ENCODE peak calls at places on chromosome 11, in seven cellular contexts. One of them, this sample, is unnamed.

GRCh38 chr11:133619397-133619796 is 87.1 kb upstream of the OPCML start:
- DNase-seq in GM10248: no peak
- DNase-seq in AG10803: no peak
- DNase-seq in astrocyte of the spinal cord: no peak
- DNase-seq in adrenal gland: no peak
- DNase-seq in PC-9: no peak
- DNase-seq in lower leg skin: no peak
- DNase-seq in this sample: no peak

GRCh38 chr11:43289368-43289767 is 22.4 kb upstream of the API5 start:
- DNase-seq in GM10248: no peak
- DNase-seq in AG10803: no peak
- DNase-seq in astrocyte of the spinal cord: no peak
- DNase-seq in adrenal gland: no peak
- DNase-seq in PC-9: no peak
- DNase-seq in lower leg skin: no peak
- DNase-seq in this sample: peak

GRCh38 chr11:106278391-106278790 is 200.9 kb downstream of the AASDHPPT start:
- DNase-seq in GM10248: no peak
- DNase-seq in AG10803: peak
- DNase-seq in astrocyte of the spinal cord: no peak
- DNase-seq in adrenal gland: no peak
- DNase-seq in PC-9: no peak
- DNase-seq in lower leg skin: no peak
- DNase-seq in this sample: no peak

GRCh38 chr11:93494341-93494740 is 48.9 kb downstream of the SMCO4 start:
- DNase-seq in GM10248: no peak
- DNase-seq in AG10803: peak
- DNase-seq in astrocyte of the spinal cord: peak
- DNase-seq in adrenal gland: no peak
- DNase-seq in PC-9: no peak
- DNase-seq in lower leg skin: no peak
- DNase-seq in this sample: no peak

GRCh38 chr11:86230921-86231320 is 13.6 kb upstream of the EED start:
- DNase-seq in GM10248: no peak
- DNase-seq in AG10803: no peak
- DNase-seq in astrocyte of the spinal cord: no peak
- DNase-seq in adrenal gland: no peak
- DNase-seq in PC-9: no peak
- DNase-seq in lower leg skin: no peak
- DNase-seq in this sample: no peak

GRCh38 chr11:44916797-44917196 is 33.9 kb downstream of the TP53I11 start:
- DNase-seq in GM10248: no peak
- DNase-seq in AG10803: no peak
- DNase-seq in astrocyte of the spinal cord: no peak
- DNase-seq in adrenal gland: peak
- DNase-seq in PC-9: no peak
- DNase-seq in lower leg skin: no peak
- DNase-seq in this sample: peak

GRCh38 chr11:112165049-112165448 is 1.2 kb upstream of the IL18 start:
- DNase-seq in GM10248: no peak
- DNase-seq in AG10803: no peak
- DNase-seq in astrocyte of the spinal cord: no peak
- DNase-seq in adrenal gland: no peak
- DNase-seq in PC-9: no peak
- DNase-seq in lower leg skin: no peak
- DNase-seq in this sample: no peak

GRCh38 chr11:126104420-126104819 is 41.8 kb upstream of the CDON start:
- DNase-seq in GM10248: no peak
- DNase-seq in AG10803: no peak
- DNase-seq in astrocyte of the spinal cord: no peak
- DNase-seq in adrenal gland: no peak
- DNase-seq in PC-9: peak
- DNase-seq in lower leg skin: no peak
- DNase-seq in this sample: no peak

GRCh38 chr11:120834686-120835225 is 189.1 kb upstream of the TBCEL start:
- DNase-seq in GM10248: no peak
- DNase-seq in AG10803: no peak
- DNase-seq in astrocyte of the spinal cord: no peak
- DNase-seq in adrenal gland: no peak
- DNase-seq in PC-9: no peak
- DNase-seq in lower leg skin: no peak
- DNase-seq in this sample: no peak

GRCh38 chr11:119115484-119116234 is 5.7 kb upstream of the HINFP start:
- DNase-seq in GM10248: no peak
- DNase-seq in AG10803: no peak
- DNase-seq in astrocyte of the spinal cord: no peak
- DNase-seq in adrenal gland: peak
- DNase-seq in PC-9: no peak
- DNase-seq in lower leg skin: peak
- DNase-seq in this sample: no peak

GRCh38 chr11:29260939-29261705 is 755.7 kb downstream of the KCNA4 start:
- DNase-seq in GM10248: no peak
- DNase-seq in AG10803: peak
- DNase-seq in astrocyte of the spinal cord: peak
- DNase-seq in adrenal gland: no peak
- DNase-seq in PC-9: peak
- DNase-seq in lower leg skin: no peak
- DNase-seq in this sample: no peak

GRCh38 chr11:44445500-44446340 is 119.7 kb upstream of the CD82 start:
- DNase-seq in GM10248: no peak
- DNase-seq in AG10803: no peak
- DNase-seq in astrocyte of the spinal cord: no peak
- DNase-seq in adrenal gland: no peak
- DNase-seq in PC-9: peak
- DNase-seq in lower leg skin: no peak
- DNase-seq in this sample: no peak

GRCh38 chr11:83000381-83000780 is 71.3 kb downstream of the RAB30 start:
- DNase-seq in GM10248: no peak
- DNase-seq in AG10803: no peak
- DNase-seq in astrocyte of the spinal cord: no peak
- DNase-seq in adrenal gland: no peak
- DNase-seq in PC-9: no peak
- DNase-seq in lower leg skin: no peak
- DNase-seq in this sample: no peak

GRCh38 chr11:9951714-9952275 is 287.9 kb downstream of the SWAP70 start:
- DNase-seq in GM10248: no peak
- DNase-seq in AG10803: peak
- DNase-seq in astrocyte of the spinal cord: no peak
- DNase-seq in adrenal gland: no peak
- DNase-seq in PC-9: no peak
- DNase-seq in lower leg skin: no peak
- DNase-seq in this sample: no peak

GRCh38 chr11:23903044-23903704 is 593.7 kb upstream of the LUZP2 start:
- DNase-seq in GM10248: no peak
- DNase-seq in AG10803: peak
- DNase-seq in astrocyte of the spinal cord: peak
- DNase-seq in adrenal gland: no peak
- DNase-seq in PC-9: peak
- DNase-seq in lower leg skin: no peak
- DNase-seq in this sample: no peak

GRCh38 chr11:111414267-111414931 is 35.3 kb upstream of the POU2AF1 start:
- DNase-seq in GM10248: peak
- DNase-seq in AG10803: no peak
- DNase-seq in astrocyte of the spinal cord: no peak
- DNase-seq in adrenal gland: no peak
- DNase-seq in PC-9: no peak
- DNase-seq in lower leg skin: no peak
- DNase-seq in this sample: peak

GRCh38 chr11:88307749-88308425 is 29.6 kb downstream of the CTSC start:
- DNase-seq in GM10248: peak
- DNase-seq in AG10803: no peak
- DNase-seq in astrocyte of the spinal cord: no peak
- DNase-seq in adrenal gland: no peak
- DNase-seq in PC-9: no peak
- DNase-seq in lower leg skin: no peak
- DNase-seq in this sample: peak

GRCh38 chr11:88304352-88304751 is 33.2 kb downstream of the CTSC start:
- DNase-seq in GM10248: no peak
- DNase-seq in AG10803: no peak
- DNase-seq in astrocyte of the spinal cord: no peak
- DNase-seq in adrenal gland: no peak
- DNase-seq in PC-9: no peak
- DNase-seq in lower leg skin: no peak
- DNase-seq in this sample: no peak

GRCh38 chr11:88306785-88307184 is 30.8 kb downstream of the CTSC start:
- DNase-seq in GM10248: no peak
- DNase-seq in AG10803: no peak
- DNase-seq in astrocyte of the spinal cord: no peak
- DNase-seq in adrenal gland: no peak
- DNase-seq in PC-9: no peak
- DNase-seq in lower leg skin: no peak
- DNase-seq in this sample: no peak

GRCh38 chr11:88303037-88303436 is 34.5 kb downstream of the CTSC start:
- DNase-seq in GM10248: no peak
- DNase-seq in AG10803: no peak
- DNase-seq in astrocyte of the spinal cord: no peak
- DNase-seq in adrenal gland: no peak
- DNase-seq in PC-9: no peak
- DNase-seq in lower leg skin: no peak
- DNase-seq in this sample: peak

GRCh38 chr11:88305430-88305829 is 32.1 kb downstream of the CTSC start:
- DNase-seq in GM10248: no peak
- DNase-seq in AG10803: no peak
- DNase-seq in astrocyte of the spinal cord: no peak
- DNase-seq in adrenal gland: no peak
- DNase-seq in PC-9: no peak
- DNase-seq in lower leg skin: no peak
- DNase-seq in this sample: no peak
- TF ChIP-seq CTCF in GM10248: no peak
- TF ChIP-seq CTCF in AG10803: no peak
- TF ChIP-seq CTCF in astrocyte of the spinal cord: no peak
- TF ChIP-seq CTCF in adrenal gland: no peak
- TF ChIP-seq CTCF in PC-9: no peak
- TF ChIP-seq CTCF in lower leg skin: no peak
- TF ChIP-seq CTCF in this sample: no peak

GRCh38 chr11:102306048-102306575 is 11.2 kb upstream of the BIRC3 start:
- DNase-seq in GM10248: no peak
- DNase-seq in AG10803: no peak
- DNase-seq in astrocyte of the spinal cord: no peak
- DNase-seq in adrenal gland: no peak
- DNase-seq in PC-9: peak
- DNase-seq in lower leg skin: peak
- DNase-seq in this sample: no peak
- TF ChIP-seq CTCF in GM10248: no peak
- TF ChIP-seq CTCF in AG10803: no peak
- TF ChIP-seq CTCF in astrocyte of the spinal cord: no peak
- TF ChIP-seq CTCF in adrenal gland: no peak
- TF ChIP-seq CTCF in PC-9: peak
- TF ChIP-seq CTCF in lower leg skin: no peak
- TF ChIP-seq CTCF in this sample: no peak

DNA sequence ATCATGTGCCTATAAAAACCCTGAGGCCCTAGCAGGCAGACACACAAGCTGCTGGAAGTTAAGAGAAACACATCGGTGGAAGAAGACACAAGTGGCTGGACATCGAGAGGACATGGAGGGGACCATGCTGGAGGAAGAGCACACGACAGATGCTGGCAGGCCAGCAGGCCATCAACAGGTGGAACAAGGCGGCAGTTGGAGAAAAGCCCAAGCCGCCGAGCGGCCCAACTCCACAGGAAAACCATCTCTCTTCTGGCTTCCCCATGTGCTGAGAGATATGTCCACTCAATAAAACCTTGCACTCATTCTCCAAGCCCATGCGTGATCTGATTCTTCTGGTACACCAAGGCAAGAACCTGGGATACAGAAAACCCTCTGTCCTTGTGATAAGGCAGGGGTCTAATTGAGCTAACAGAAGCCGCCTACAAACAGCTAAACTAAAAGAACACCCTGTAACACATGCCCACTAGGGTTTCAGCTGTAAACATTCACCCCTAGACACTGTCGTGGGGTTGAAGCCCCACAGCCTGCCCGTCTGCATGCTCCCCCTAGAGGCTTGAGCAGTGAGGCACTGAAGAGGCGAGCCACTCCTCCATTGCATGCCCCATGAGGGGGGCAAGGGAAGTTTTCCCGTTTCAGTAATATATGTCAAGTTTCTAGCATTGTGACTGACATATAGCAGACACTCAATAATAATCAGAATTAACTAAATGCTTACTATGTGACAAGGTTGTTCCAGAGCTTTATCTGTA is 39.0 kb upstream of the MMP20 start:
- DNase-seq in GM10248: no peak
- DNase-seq in AG10803: no peak
- DNase-seq in astrocyte of the spinal cord: no peak
- DNase-seq in adrenal gland: no peak
- DNase-seq in PC-9: no peak
- DNase-seq in lower leg skin: no peak
- DNase-seq in this sample: peak
- TF ChIP-seq CTCF in GM10248: peak
- TF ChIP-seq CTCF in AG10803: peak
- TF ChIP-seq CTCF in astrocyte of the spinal cord: peak
- TF ChIP-seq CTCF in adrenal gland: no peak
- TF ChIP-seq CTCF in PC-9: peak
- TF ChIP-seq CTCF in lower leg skin: no peak
- TF ChIP-seq CTCF in this sample: peak

GRCh38 chr11:117822522-117823033 is 2.0 kb downstream of the FXYD2 start:
- DNase-seq in GM10248: no peak
- DNase-seq in AG10803: no peak
- DNase-seq in astrocyte of the spinal cord: no peak
- DNase-seq in adrenal gland: peak
- DNase-seq in PC-9: no peak
- DNase-seq in lower leg skin: no peak
- DNase-seq in this sample: no peak

GRCh38 chr11:117824571-117825537 is at the start of gene FXYD2:
- DNase-seq in GM10248: no peak
- DNase-seq in AG10803: no peak
- DNase-seq in astrocyte of the spinal cord: no peak
- DNase-seq in adrenal gland: peak
- DNase-seq in PC-9: no peak
- DNase-seq in lower leg skin: no peak
- DNase-seq in this sample: no peak

GRCh38 chr11:117823941-117824420 is 563 bp downstream of the FXYD2 start:
- DNase-seq in GM10248: no peak
- DNase-seq in AG10803: no peak
- DNase-seq in astrocyte of the spinal cord: peak
- DNase-seq in adrenal gland: peak
- DNase-seq in PC-9: no peak
- DNase-seq in lower leg skin: no peak
- DNase-seq in this sample: no peak

GRCh38 chr11:117822031-117822521 is 2.5 kb downstream of the FXYD2 start:
- DNase-seq in GM10248: peak
- DNase-seq in AG10803: no peak
- DNase-seq in astrocyte of the spinal cord: no peak
- DNase-seq in adrenal gland: peak
- DNase-seq in PC-9: peak
- DNase-seq in lower leg skin: no peak
- DNase-seq in this sample: peak

DNA sequence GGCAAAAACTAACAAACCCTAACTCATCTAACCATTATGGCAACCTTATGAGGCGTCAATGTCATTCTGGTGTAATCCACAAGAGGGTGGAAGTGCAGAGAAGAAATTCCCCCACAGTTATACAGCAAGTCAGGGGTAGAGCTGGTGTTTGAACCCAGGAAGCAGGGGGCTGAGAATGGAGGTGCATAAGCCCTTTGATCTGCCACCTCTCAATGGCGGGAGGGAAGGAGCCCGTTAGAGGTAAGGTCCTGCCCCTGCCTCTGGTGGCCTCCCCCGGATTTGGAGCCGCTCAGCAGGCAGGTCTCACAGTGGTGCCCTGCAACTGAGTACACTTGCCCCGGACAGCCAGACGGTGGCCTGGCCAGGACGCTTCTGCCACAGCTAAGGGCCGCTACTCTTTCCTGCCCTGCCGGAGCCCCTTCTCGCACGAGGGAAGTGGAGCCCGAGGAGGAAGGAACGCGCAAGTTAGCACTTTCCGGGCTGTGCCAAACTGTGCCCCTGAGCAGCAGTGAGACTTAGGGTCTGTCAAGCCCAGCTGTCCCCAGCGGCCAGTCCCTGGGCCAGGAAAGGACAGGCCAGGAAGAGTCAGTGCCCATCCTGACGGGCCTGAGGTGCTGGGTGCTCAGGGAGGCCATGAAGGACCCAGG is 1.1 kb downstream of the FXYD2 start:
- DNase-seq in GM10248: peak
- DNase-seq in AG10803: no peak
- DNase-seq in astrocyte of the spinal cord: no peak
- DNase-seq in adrenal gland: peak
- DNase-seq in PC-9: no peak
- DNase-seq in lower leg skin: no peak
- DNase-seq in this sample: peak
- TF ChIP-seq CTCF in GM10248: no peak
- TF ChIP-seq CTCF in AG10803: no peak
- TF ChIP-seq CTCF in astrocyte of the spinal cord: peak
- TF ChIP-seq CTCF in adrenal gland: no peak
- TF ChIP-seq CTCF in PC-9: peak
- TF ChIP-seq CTCF in lower leg skin: no peak
- TF ChIP-seq CTCF in this sample: peak

This sample was measured in GM12865.